ENCODE peak calls at places on chromosomes 16 and 17, in seven cellular contexts. K is heart left ventricle; P is sigmoid colon; E is fibroblast of lung; G is CD8-positive, alpha-beta T cell; N is psoas muscle; Q is hepatocyte. M is an unnamed sample. For H3K27me3, the result is how much of the 10 kb centered on the place peaks cover.

GRCh38 chr17:64084086-64084939 is 45.6 kb downstream of the ERN1 start:
- DNase-seq in E (peak), Q (peak), P (no peak), G (no peak), K (no peak), N (no peak), M (no peak)

GRCh38 chr17:28357901-28358197 is 522 bp upstream of the POLDIP2 start:
- DNase-seq in E (no peak), N (no peak), G (no peak), P (no peak), Q (no peak), K (no peak), M (no peak)

GRCh38 chr17:47621293-47622178 is 28.2 kb upstream of the KPNB1 start:
- DNase-seq in G (no peak), Q (peak), N (peak), K (peak), P (peak), E (peak), M (peak)

GRCh38 chr17:47204722-47205418 is 4.3 kb upstream of the MYL4 start:
- DNase-seq in N (peak), G (no peak), Q (no peak), P (no peak), K (no peak), E (peak), M (no peak)

GRCh38 chr17:76558210-76559095 is 18.6 kb downstream of the PRCD start:
- DNase-seq in Q (no peak), E (peak), N (no peak), G (no peak), P (no peak), K (no peak), M (no peak)

GRCh38 chr16:71526111-71526998 is at the start of gene CHST4:
- DNase-seq in G (no peak), P (no peak), E (peak), N (peak), K (no peak), Q (peak), M (no peak)

GRCh38 chr17:8056232-8056975 is 17.5 kb downstream of the ALOX15B start:
- DNase-seq in Q (peak), P (peak), N (no peak), E (peak), K (no peak), G (peak), M (no peak)

GRCh38 chr16:56848955-56849689 is 15.9 kb upstream of the SLC12A3 start:
- DNase-seq in E (peak), Q (no peak), G (no peak), N (no peak), K (no peak), P (no peak), M (no peak)

GRCh38 chr17:62780273-62780672 is 27.8 kb downstream of the MARCHF10 start:
- DNase-seq in E (no peak), N (peak), G (no peak), P (no peak), Q (no peak), K (no peak), M (no peak)

GRCh38 chr17:17606416-17607000 is 15.0 kb upstream of the PEMT start:
- DNase-seq in G (no peak), K (no peak), Q (no peak), E (no peak), P (no peak), N (no peak), M (no peak)

GRCh38 chr16:75096730-75097129 is 19.9 kb downstream of the LDHD start:
- DNase-seq in G (no peak), Q (no peak), P (no peak), K (no peak), N (no peak), E (no peak), M (no peak)

GRCh38 chr17:81713556-81714411 is 1.7 kb downstream of the SLC25A10 start:
- DNase-seq in N (peak), E (no peak), G (no peak), P (peak), K (no peak), Q (peak), M (no peak)

GRCh38 chr17:2195729-2196128 is 107.9 kb downstream of the SMG6 start:
- DNase-seq in Q (no peak), N (no peak), P (no peak), K (no peak), E (no peak), G (no peak), M (no peak)

GRCh38 chr17:29390856-29391631 is 881 bp downstream of the TAOK1 start:
- DNase-seq in N (no peak), E (peak), K (peak), Q (peak), G (peak), P (no peak), M (no peak)

GRCh38 chr16:85616608-85617311 is 3.6 kb downstream of the GSE1 start:
- DNase-seq in E (no peak), P (no peak), N (no peak), G (no peak), K (no peak), Q (no peak), M (no peak)

GRCh38 chr16:84503751-84504395 is 586 bp downstream of the MEAK7 start:
- DNase-seq in P (no peak), Q (peak), G (no peak), E (no peak), N (no peak), K (peak), M (peak)

GRCh38 chr17:82690786-82691489 is 7.6 kb downstream of the RAB40B start:
- DNase-seq in G (no peak), N (peak), K (no peak), E (no peak), P (no peak), Q (no peak), M (peak)

GRCh38 chr17:31378638-31379037 is 12.8 kb upstream of the RAB11FIP4 start:
- DNase-seq in E (no peak), P (no peak), Q (no peak), K (no peak), N (no peak), G (no peak), M (no peak)
- TF ChIP-seq CTCF in E (no peak), P (no peak), Q (no peak), K (no peak), N (no peak), G (no peak), M (no peak)

GRCh38 chr16:5065368-5065767 is 388 bp downstream of the C16orf89 start:
- DNase-seq in K (no peak), G (no peak), E (no peak), P (peak), N (no peak), Q (no peak), M (no peak)
- H3K27me3 ChIP-seq in K (under half), G (under half), E (under half), P (under half), N (under half), Q (under half), M (under half)

GRCh38 chr17:65530985-65531507 is 30.4 kb downstream of the AXIN2 start:
- DNase-seq in K (no peak), Q (no peak), P (no peak), E (peak), G (no peak), N (no peak), M (no peak)

GRCh38 chr17:65533056-65533745 is 28.2 kb downstream of the AXIN2 start:
- DNase-seq in P (no peak), Q (no peak), K (no peak), E (no peak), N (no peak), G (no peak), M (peak)

GRCh38 chr17:65532491-65532890 is 29.0 kb downstream of the AXIN2 start:
- DNase-seq in P (no peak), E (no peak), Q (no peak), N (no peak), K (no peak), G (no peak), M (peak)

GRCh38 chr17:65530158-65530984 is 31.1 kb downstream of the AXIN2 start:
- DNase-seq in K (no peak), N (no peak), E (no peak), G (no peak), P (no peak), Q (no peak), M (peak)

DNA sequence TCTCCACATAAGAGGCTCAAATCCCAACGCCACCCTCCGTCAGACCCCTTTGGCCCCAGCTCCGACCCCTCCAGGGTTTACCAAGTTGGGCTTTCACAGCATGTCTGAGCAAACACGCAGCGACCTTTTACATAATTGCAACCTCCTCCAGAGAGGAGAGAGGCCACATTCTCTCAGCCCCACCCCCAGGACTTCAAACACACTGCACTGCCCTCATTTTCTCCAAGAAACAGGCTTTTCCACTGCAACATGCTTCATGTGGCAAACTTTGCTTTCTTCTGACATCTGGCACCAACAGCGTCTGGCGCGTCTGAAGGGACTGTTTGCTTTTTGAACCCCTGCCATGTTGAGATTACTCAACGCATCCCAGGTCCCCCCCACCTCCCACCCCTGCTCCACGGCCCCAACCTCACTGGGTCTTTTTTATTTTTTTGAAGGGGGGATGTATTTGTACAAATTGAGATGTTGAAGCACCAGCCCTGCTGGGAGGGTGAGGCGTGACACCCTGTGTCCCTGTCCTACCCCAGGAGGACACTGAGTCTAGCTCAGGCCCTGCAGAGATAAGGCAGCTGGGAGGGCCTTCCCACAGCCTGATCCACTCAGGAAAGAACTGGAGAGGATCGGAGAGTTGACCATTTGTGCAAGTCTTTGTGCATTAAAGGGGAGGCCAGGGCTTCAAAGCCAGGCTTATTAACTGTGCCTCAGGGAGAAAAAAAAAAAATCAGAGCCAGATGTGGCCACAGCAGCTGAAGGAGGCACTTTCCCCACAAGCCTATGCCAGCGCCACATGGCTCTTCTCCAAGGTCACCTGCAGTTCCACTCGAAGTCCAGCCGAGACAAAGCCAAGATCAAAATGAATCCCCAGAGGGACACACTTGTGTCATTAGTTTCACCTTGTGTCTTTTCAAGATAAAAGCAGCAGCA is 29.7 kb downstream of the AXIN2 start:
- DNase-seq in N (peak), Q (peak), G (no peak), P (peak), K (peak), E (peak), M (peak)
- TF ChIP-seq CTCF in N (no peak), Q (peak), G (no peak), P (peak), K (no peak), E (peak), M (no peak)

GRCh38 chr17:49442051-49442450 is 27.4 kb upstream of the PHB1 start:
- DNase-seq in E (no peak), K (no peak), P (no peak), N (no peak), G (no peak), Q (no peak), M (peak)

GRCh38 chr17:49439673-49440571 is 25.2 kb upstream of the PHB1 start:
- DNase-seq in P (no peak), G (no peak), Q (no peak), K (no peak), E (no peak), N (no peak), M (peak)

GRCh38 chr17:49438885-49439284 is 24.2 kb upstream of the PHB1 start:
- DNase-seq in G (no peak), E (no peak), P (no peak), N (no peak), K (no peak), Q (no peak), M (peak)

GRCh38 chr17:49439305-49439672 is 24.6 kb upstream of the PHB1 start:
- DNase-seq in E (no peak), G (no peak), K (no peak), Q (no peak), N (no peak), P (no peak), M (no peak)

DNA sequence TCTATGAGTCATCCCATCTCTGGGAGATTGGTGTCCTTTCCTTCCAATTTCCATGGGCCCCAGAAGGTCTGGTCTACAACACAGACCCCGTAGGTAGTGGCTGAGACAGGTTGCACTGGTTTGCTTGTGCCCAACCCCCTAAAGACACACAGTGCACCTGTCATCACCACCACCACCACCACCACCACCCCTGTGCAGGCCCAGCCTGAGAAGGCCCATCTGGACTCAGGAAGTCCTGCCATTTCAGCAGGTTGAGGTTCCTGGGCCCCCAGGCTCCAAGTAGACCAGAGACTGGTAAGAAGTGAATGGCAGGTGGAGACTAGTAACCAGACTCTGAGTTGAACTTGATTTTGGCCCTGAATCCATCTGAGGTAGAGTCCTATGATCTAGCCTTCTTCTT is 25.9 kb upstream of the PHB1 start:
- DNase-seq in Q (no peak), K (no peak), E (no peak), P (no peak), G (no peak), N (no peak), M (peak)
- H3K27me3 ChIP-seq in Q (under half), K (under half), E (under half), P (under half), G (under half), N (under half), M (under half)

DNA sequence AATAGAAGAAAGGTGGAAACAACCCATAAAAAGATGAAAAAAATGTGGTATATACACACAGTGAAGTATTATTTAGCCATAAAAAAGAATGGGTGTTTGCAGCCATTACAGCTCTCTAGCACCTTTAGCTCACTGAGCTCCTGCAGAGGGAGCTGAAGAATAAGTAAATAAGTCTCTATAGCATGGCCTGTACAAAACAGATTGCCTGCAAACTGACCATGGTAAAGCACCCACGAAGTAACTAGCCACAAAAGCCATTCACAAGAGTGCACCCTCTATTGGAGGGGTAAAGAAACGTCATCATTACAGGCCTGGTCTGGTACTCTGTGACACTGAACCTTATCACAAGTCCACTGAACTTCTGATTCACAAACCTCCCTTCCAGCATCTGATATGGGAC is 76.3 kb downstream of the USP32 start:
- DNase-seq in K (no peak), G (no peak), Q (no peak), P (no peak), N (no peak), E (no peak), M (no peak)
- TF ChIP-seq CTCF in K (no peak), G (no peak), Q (no peak), P (no peak), N (no peak), E (no peak), M (peak)